ENCODE peak calls at places on chromosomes 13 and 19, in ten cellular contexts. C is endothelial cell; R is activated T-cell treated with anti-CD3 and anti-CD28 coated beads, Interleukin-2, amount 50 U/mL, for 72 hours; Q is DMS53; X is EH; M is brain microvascular endothelial cell; H is NCI-H1105; B is stimulated activated CD4-positive, alpha-beta T cell treated with anti-CD3 and anti-CD28 coated beads, Interleukin-2, amount 100 ng/mL, for 24 hours; V is AG08396; I is mucosa of gallbladder. J is an unnamed sample.

GRCh38 chr13:38223093-38223492 is 126.6 kb upstream of the UFM1 start:
- DNase-seq in X (peak), I (no peak), B (no peak), M (peak), C (peak), V (no peak), R (no peak), Q (peak), H (no peak), J (peak)

GRCh38 chr19:56507446-56508281 is at the start of gene ZNF471:
- DNase-seq in X (peak), M (peak), C (peak), Q (peak), I (peak), R (peak), H (peak), V (peak), B (peak), J (peak)

GRCh38 chr13:89227356-89227755 is 1556.2 kb downstream of the SLITRK5 start:
- DNase-seq in C (no peak), Q (no peak), V (no peak), I (no peak), X (no peak), M (no peak), B (no peak), R (no peak), H (no peak), J (no peak)

GRCh38 chr13:106100261-106100919 is 435.1 kb downstream of the EFNB2 start:
- DNase-seq in I (peak), V (no peak), C (peak), R (no peak), X (no peak), B (no peak), Q (no peak), H (no peak), M (no peak), J (peak)

GRCh38 chr19:14369399-14370168 is 11.7 kb upstream of the ADGRE5 start:
- DNase-seq in H (no peak), Q (no peak), M (peak), X (peak), V (no peak), I (no peak), C (no peak), B (peak), R (peak), J (no peak)

GRCh38 chr19:19463348-19464117 is 51.8 kb downstream of the TSSK6 start:
- DNase-seq in C (no peak), I (no peak), B (no peak), X (peak), M (peak), V (peak), R (no peak), H (no peak), Q (no peak), J (no peak)

GRCh38 chr19:4908311-4908710 is 990 bp upstream of the UHRF1 start:
- DNase-seq in X (no peak), M (no peak), R (no peak), B (no peak), Q (no peak), H (no peak), C (no peak), I (no peak), V (no peak), J (no peak)

GRCh38 chr19:42030605-42031004 is 36.6 kb upstream of the ATP1A3 start:
- DNase-seq in X (no peak), R (no peak), Q (no peak), B (no peak), I (no peak), V (no peak), H (no peak), M (no peak), C (no peak), J (no peak)

GRCh38 chr13:85693889-85694511 is 105.2 kb downstream of the SLITRK6 start:
- DNase-seq in X (peak), V (peak), M (peak), H (no peak), Q (peak), B (no peak), I (no peak), C (no peak), R (no peak), J (no peak)

GRCh38 chr19:1445932-1446712 is 3.8 kb upstream of the APC2 start:
- DNase-seq in B (no peak), C (peak), X (no peak), R (no peak), Q (peak), I (no peak), M (no peak), H (peak), V (peak), J (peak)

GRCh38 chr19:13993554-13994308 is 12.4 kb downstream of the RFX1 start:
- DNase-seq in B (no peak), C (no peak), H (no peak), Q (peak), M (peak), X (no peak), V (no peak), R (no peak), I (no peak), J (no peak)

GRCh38 chr19:34269968-34270621 is 15.7 kb downstream of the GARRE1 start:
- DNase-seq in X (peak), C (peak), Q (peak), B (peak), R (peak), H (no peak), I (peak), V (peak), M (peak), J (no peak)

GRCh38 chr19:12788682-12789097 is 2.6 kb upstream of the JUNB start:
- DNase-seq in B (no peak), X (peak), M (peak), I (peak), C (no peak), V (peak), H (peak), Q (peak), R (peak), J (peak)

GRCh38 chr13:33550885-33551284 is 265.3 kb upstream of the STARD13 start:
- DNase-seq in B (no peak), V (no peak), X (no peak), H (no peak), M (no peak), C (no peak), R (no peak), Q (no peak), I (no peak), J (no peak)

GRCh38 chr13:97125810-97126738 is 96.1 kb upstream of the MBNL2 start:
- DNase-seq in V (no peak), B (peak), I (no peak), H (no peak), X (peak), M (no peak), R (peak), Q (peak), C (no peak), J (no peak)

GRCh38 chr19:32396046-32396652 is 9.4 kb upstream of the DPY19L3 start:
- DNase-seq in V (no peak), R (peak), B (no peak), M (no peak), H (no peak), I (no peak), X (no peak), Q (no peak), C (no peak), J (no peak)

GRCh38 chr13:52025475-52026245 is 1.2 kb downstream of the UTP14C start:
- DNase-seq in X (no peak), C (no peak), H (no peak), I (no peak), M (no peak), Q (peak), B (no peak), V (no peak), R (no peak), J (no peak)

GRCh38 chr19:18557474-18558201 is at the start of gene KXD1:
- DNase-seq in C (peak), Q (peak), X (peak), B (peak), V (peak), M (peak), R (peak), H (peak), I (peak), J (peak)

GRCh38 chr13:51771418-51772104 is 32.4 kb downstream of the DHRS12 start:
- DNase-seq in Q (peak), X (no peak), R (no peak), B (no peak), I (no peak), V (no peak), M (no peak), H (no peak), C (no peak), J (no peak)

GRCh38 chr13:32390048-32390447 is 37.9 kb downstream of the N4BP2L1 start:
- DNase-seq in B (no peak), C (no peak), X (no peak), Q (no peak), V (no peak), R (no peak), M (no peak), H (no peak), I (no peak), J (no peak)

GRCh38 chr13:31441804-31442487 is 242.2 kb downstream of the B3GLCT start:
- DNase-seq in B (no peak), C (no peak), R (no peak), H (no peak), X (no peak), M (no peak), V (no peak), I (no peak), Q (no peak), J (no peak)

GRCh38 chr19:5880604-5881078 is 10.3 kb upstream of the FUT5 start:
- DNase-seq in R (no peak), M (peak), I (peak), H (no peak), Q (peak), X (peak), V (peak), B (no peak), C (no peak), J (peak)

GRCh38 chr13:61950828-61951227 is 535.2 kb upstream of the PCDH20 start:
- DNase-seq in B (no peak), X (no peak), V (no peak), M (no peak), H (no peak), C (no peak), R (no peak), I (no peak), Q (no peak), J (no peak)

GRCh38 chr13:83216521-83217245 is 665.6 kb downstream of the SLITRK1 start:
- DNase-seq in B (no peak), C (no peak), H (no peak), X (peak), R (no peak), I (no peak), M (no peak), V (no peak), Q (no peak), J (no peak)

GRCh38 chr13:110387451-110388140 is 80.5 kb downstream of the COL4A2 start:
- DNase-seq in I (no peak), B (peak), Q (peak), M (peak), X (peak), R (no peak), C (no peak), H (no peak), V (no peak), J (no peak)